ENCODE peak calls at places on chromosomes 4 and X, in four cellular contexts. One of them, this sample, is unnamed.
A peak's percentile ranks its signal among the peaks of the same experiment; 100 is the strongest.

GRCh38 chr4:41268024-41268423 is 11.3 kb downstream of the UCHL1 start:
- DNase-seq in HCT116: no peak
- DNase-seq in hepatocyte: no peak
- DNase-seq in MM.1S: no peak
- DNase-seq in this sample: no peak

GRCh38 chrX:43559643-43560042 is 96.5 kb upstream of the MAOA start:
- DNase-seq in HCT116: peak; percentile 28
- DNase-seq in hepatocyte: peak; percentile 70
- DNase-seq in MM.1S: peak; percentile 31
- DNase-seq in this sample: peak; percentile 4

GRCh38 chr4:188008377-188008776 is 12.8 kb downstream of the ZFP42 start:
- DNase-seq in HCT116: no peak
- DNase-seq in hepatocyte: no peak
- DNase-seq in MM.1S: no peak
- DNase-seq in this sample: peak; percentile 60

GRCh38 chr4:182789588-182789987 is 127.6 kb downstream of the DCTD start:
- DNase-seq in HCT116: no peak
- DNase-seq in hepatocyte: no peak
- DNase-seq in MM.1S: no peak
- DNase-seq in this sample: no peak

GRCh38 chrX:103656623-103657022 is 27.8 kb downstream of the TCEAL1 start:
- DNase-seq in HCT116: peak; percentile 60
- DNase-seq in hepatocyte: no peak
- DNase-seq in MM.1S: no peak
- DNase-seq in this sample: peak; percentile 93

GRCh38 chr4:74318270-74318669 is 10.0 kb downstream of the EPGN start:
- DNase-seq in HCT116: no peak
- DNase-seq in hepatocyte: no peak
- DNase-seq in MM.1S: no peak
- DNase-seq in this sample: no peak

GRCh38 chr4:114093221-114093715 is 113.8 kb upstream of the ARSJ start:
- DNase-seq in HCT116: no peak
- DNase-seq in hepatocyte: no peak
- DNase-seq in MM.1S: no peak
- DNase-seq in this sample: no peak

GRCh38 chrX:39898147-39898546 is 199.6 kb downstream of the BCOR start:
- DNase-seq in HCT116: no peak
- DNase-seq in hepatocyte: no peak
- DNase-seq in MM.1S: no peak
- DNase-seq in this sample: no peak

GRCh38 chr4:125736057-125736456 is 421.3 kb downstream of the FAT4 start:
- DNase-seq in HCT116: no peak
- DNase-seq in hepatocyte: no peak
- DNase-seq in MM.1S: no peak
- DNase-seq in this sample: no peak
- H3K9me2 ChIP-seq in HCT116: no peaks in the 10 kb centered on the region
- H3K9me2 ChIP-seq in hepatocyte: no peaks in the 10 kb centered on the region
- H3K9me2 ChIP-seq in MM.1S: no peaks in the 10 kb centered on the region
- H3K9me2 ChIP-seq in this sample: no peaks in the 10 kb centered on the region

GRCh38 chr4:110629214-110629754 is 6.4 kb upstream of the PITX2 start:
- DNase-seq in HCT116: no peak
- DNase-seq in hepatocyte: no peak
- DNase-seq in MM.1S: no peak
- DNase-seq in this sample: no peak
- TF ChIP-seq EZH2 in HCT116: no peak
- TF ChIP-seq EZH2 in hepatocyte: no peak
- TF ChIP-seq EZH2 in MM.1S: no peak
- TF ChIP-seq EZH2 in this sample: no peak

GRCh38 chr4:17769406-17770174 is 11.8 kb downstream of the FAM184B start:
- DNase-seq in HCT116: no peak
- DNase-seq in hepatocyte: no peak
- DNase-seq in MM.1S: no peak
- DNase-seq in this sample: no peak
- TF ChIP-seq CTCF in HCT116: no peak
- TF ChIP-seq CTCF in hepatocyte: no peak
- TF ChIP-seq CTCF in MM.1S: no peak
- TF ChIP-seq CTCF in this sample: no peak

DNA sequence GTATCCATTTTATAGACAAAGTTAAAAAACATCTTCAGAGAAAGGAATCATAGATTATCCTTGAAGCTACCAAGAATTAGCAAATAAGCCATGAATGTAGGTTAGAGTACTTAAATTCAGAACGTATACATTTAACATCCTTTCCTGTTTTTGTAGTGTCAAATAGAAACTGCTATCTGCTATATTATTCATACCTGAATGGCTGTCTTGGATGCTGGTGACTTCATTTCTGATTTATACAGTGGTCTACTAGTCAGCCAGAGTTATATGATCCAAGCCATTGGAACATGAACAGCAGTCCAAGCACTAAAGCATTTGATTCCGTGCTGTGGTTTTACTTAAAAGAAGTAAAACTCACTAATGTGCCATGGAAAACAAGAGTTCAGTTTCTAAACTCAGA is 58.3 kb upstream of the VSIG4 start:
- DNase-seq in HCT116: no peak
- DNase-seq in hepatocyte: no peak
- DNase-seq in MM.1S: no peak
- DNase-seq in this sample: no peak
- H3K9me2 ChIP-seq in HCT116: no peaks in the 10 kb centered on the region
- H3K9me2 ChIP-seq in hepatocyte: no peaks in the 10 kb centered on the region
- H3K9me2 ChIP-seq in MM.1S: no peaks in the 10 kb centered on the region
- H3K9me2 ChIP-seq in this sample: no peaks in the 10 kb centered on the region

DNA sequence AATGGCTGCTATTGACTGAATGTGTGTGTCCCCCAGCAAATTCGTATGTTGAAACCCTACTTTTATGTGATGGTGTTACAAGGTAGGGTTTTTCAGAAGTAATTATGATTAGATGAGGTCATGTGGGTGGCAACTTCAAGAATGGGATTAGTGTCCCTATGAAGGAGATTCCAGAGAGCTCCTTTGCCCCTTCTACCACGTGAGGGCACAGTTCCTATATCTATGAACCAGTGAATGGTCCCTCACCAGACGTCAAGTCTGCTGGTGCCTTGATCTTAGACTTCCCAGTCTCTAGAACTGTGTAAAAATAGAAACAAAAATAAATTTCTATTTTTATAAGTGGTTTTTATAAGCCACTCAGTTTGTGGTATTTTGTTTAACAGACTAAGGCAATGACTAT is 1137.6 kb upstream of the IGFBP7 start:
- DNase-seq in HCT116: no peak
- DNase-seq in hepatocyte: peak; percentile 13
- DNase-seq in MM.1S: peak; percentile 36
- DNase-seq in this sample: no peak
- TF ChIP-seq EZH2 in HCT116: no peak
- TF ChIP-seq EZH2 in hepatocyte: no peak
- TF ChIP-seq EZH2 in MM.1S: no peak
- TF ChIP-seq EZH2 in this sample: no peak

GRCh38 chr4:13298655-13299054 is 185.5 kb downstream of the RAB28 start:
- DNase-seq in HCT116: no peak
- DNase-seq in hepatocyte: no peak
- DNase-seq in MM.1S: no peak
- DNase-seq in this sample: no peak
- TF ChIP-seq CTCF in HCT116: no peak
- TF ChIP-seq CTCF in hepatocyte: no peak
- TF ChIP-seq CTCF in MM.1S: no peak
- TF ChIP-seq CTCF in this sample: no peak

GRCh38 chr4:143291334-143291733 is 45.3 kb upstream of the GAB1 start:
- DNase-seq in HCT116: no peak
- DNase-seq in hepatocyte: no peak
- DNase-seq in MM.1S: no peak
- DNase-seq in this sample: no peak

GRCh38 chr4:143289370-143289769 is 47.3 kb upstream of the GAB1 start:
- DNase-seq in HCT116: no peak
- DNase-seq in hepatocyte: no peak
- DNase-seq in MM.1S: no peak
- DNase-seq in this sample: no peak

GRCh38 chr4:143294310-143294709 is 42.4 kb upstream of the GAB1 start:
- DNase-seq in HCT116: no peak
- DNase-seq in hepatocyte: peak; percentile 49
- DNase-seq in MM.1S: no peak
- DNase-seq in this sample: no peak

GRCh38 chr4:143294710-143295109 is 42.0 kb upstream of the GAB1 start:
- DNase-seq in HCT116: no peak
- DNase-seq in hepatocyte: no peak
- DNase-seq in MM.1S: no peak
- DNase-seq in this sample: no peak

GRCh38 chr4:143292858-143293257 is 43.8 kb upstream of the GAB1 start:
- DNase-seq in HCT116: no peak
- DNase-seq in hepatocyte: no peak
- DNase-seq in MM.1S: no peak
- DNase-seq in this sample: no peak
- H3K9me2 ChIP-seq in HCT116: no peaks in the 10 kb centered on the region
- H3K9me2 ChIP-seq in hepatocyte: no peaks in the 10 kb centered on the region
- H3K9me2 ChIP-seq in MM.1S: no peaks in the 10 kb centered on the region
- H3K9me2 ChIP-seq in this sample: no peaks in the 10 kb centered on the region

DNA sequence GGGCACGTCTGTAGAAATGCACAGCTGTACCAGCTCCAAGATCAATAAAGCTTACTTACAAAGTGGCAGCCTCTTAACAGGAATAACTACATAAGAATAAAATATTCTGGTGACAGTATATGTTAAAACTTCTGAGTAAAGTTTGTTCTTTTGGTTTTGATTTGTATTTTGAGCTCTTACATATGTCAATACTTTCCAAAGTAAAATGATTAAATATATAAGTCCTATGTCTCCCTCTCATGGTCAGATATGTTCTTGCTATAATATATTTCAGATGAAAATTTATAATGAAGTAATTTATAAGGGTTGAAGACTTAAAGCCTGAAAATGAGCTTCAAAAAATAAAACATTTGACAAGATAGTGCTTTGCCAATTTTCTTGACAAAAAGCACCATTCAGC is 254.4 kb downstream of the NPFFR2 start:
- DNase-seq in HCT116: no peak
- DNase-seq in hepatocyte: peak; percentile 23
- DNase-seq in MM.1S: peak; percentile 23
- DNase-seq in this sample: no peak
- TF ChIP-seq EZH2 in HCT116: no peak
- TF ChIP-seq EZH2 in hepatocyte: no peak
- TF ChIP-seq EZH2 in MM.1S: no peak
- TF ChIP-seq EZH2 in this sample: no peak